ENCODE peak calls at places on chromosomes 6 and 20, in seven cellular contexts. S is H9, V is neuronal stem cell, A is mesenchymal stem cell, L is mesendoderm, C is H1, H is trophoblast cell. P is an unnamed sample.

GRCh38 chr6:14354919-14355572 is 237.5 kb downstream of the CD83 start:
- DNase-seq in A (peak), S (no peak), V (no peak), H (peak), C (no peak), L (no peak), P (peak)

GRCh38 chr6:11096109-11096508 is 2.5 kb downstream of the SMIM13 start:
- DNase-seq in A (peak), V (no peak), H (peak), L (peak), C (no peak), S (peak), P (peak)

GRCh38 chr6:3321875-3322274 is 63.1 kb downstream of the PSMG4 start:
- DNase-seq in S (no peak), C (no peak), H (no peak), A (no peak), V (no peak), L (no peak), P (no peak)

GRCh38 chr6:85643530-85644373 is 1.1 kb upstream of the SYNCRIP start:
- DNase-seq in C (peak), A (peak), H (peak), L (peak), S (peak), V (peak), P (peak)

GRCh38 chr20:39264506-39265172 is 302.5 kb downstream of the DHX35 start:
- DNase-seq in C (peak), H (peak), A (peak), V (peak), S (peak), L (peak), P (peak)

GRCh38 chr6:160742090-160742489 is 40.0 kb downstream of the PLG start:
- DNase-seq in A (no peak), V (no peak), H (no peak), C (no peak), L (no peak), S (no peak), P (no peak)

GRCh38 chr6:54103485-54103884 is 7.8 kb upstream of the MLIP start:
- DNase-seq in V (no peak), H (no peak), A (no peak), L (no peak), C (no peak), S (no peak), P (no peak)

GRCh38 chr20:52972965-52973819 is 1.0 kb downstream of the TSHZ2 start:
- DNase-seq in V (no peak), L (peak), H (no peak), A (peak), C (peak), S (peak), P (no peak)

GRCh38 chr6:111625511-111626331 is 20.0 kb upstream of the TRAF3IP2 start:
- DNase-seq in L (peak), A (peak), C (no peak), S (no peak), V (no peak), H (peak), P (peak)

GRCh38 chr6:166643907-166644590 is 17.0 kb upstream of the RPS6KA2 start:
- DNase-seq in H (no peak), A (no peak), V (no peak), S (no peak), C (no peak), L (no peak), P (no peak)

GRCh38 chr20:5482791-5483190 is 166.0 kb upstream of the PROKR2 start:
- DNase-seq in S (no peak), V (no peak), C (no peak), H (no peak), L (no peak), A (no peak), P (peak)

GRCh38 chr6:56040271-56040670 is 164.9 kb upstream of the BMP5 start:
- DNase-seq in S (no peak), A (peak), C (no peak), L (no peak), H (peak), V (no peak), P (peak)

GRCh38 chr6:111951439-111952140 is 78.3 kb upstream of the FYN start:
- DNase-seq in L (no peak), H (no peak), V (no peak), S (no peak), C (no peak), A (no peak), P (no peak)

GRCh38 chr20:21982559-21982958 is 277.1 kb downstream of the PAX1 start:
- DNase-seq in C (no peak), A (no peak), V (no peak), H (no peak), L (no peak), S (no peak), P (no peak)

GRCh38 chr6:134823635-134824034 is 126.3 kb downstream of the ALDH8A1 start:
- DNase-seq in V (no peak), S (no peak), C (no peak), L (no peak), A (no peak), H (no peak), P (no peak)

GRCh38 chr20:4509825-4510522 is 211.7 kb upstream of the PRND start:
- DNase-seq in C (no peak), L (no peak), H (no peak), S (no peak), A (no peak), V (no peak), P (peak)

GRCh38 chr6:17725083-17725482 is 18.4 kb upstream of the NUP153 start:
- DNase-seq in L (peak), A (peak), S (peak), C (peak), V (no peak), H (no peak), P (peak)

GRCh38 chr20:2210646-2211556 is 84.9 kb upstream of the TGM3 start:
- DNase-seq in S (no peak), V (no peak), A (peak), L (peak), H (peak), C (no peak), P (peak)

GRCh38 chr6:163187606-163188005 is 226.9 kb upstream of the QKI start:
- DNase-seq in A (no peak), C (no peak), S (no peak), H (no peak), V (no peak), L (no peak), P (no peak)

GRCh38 chr6:35794536-35795452 is 2.3 kb downstream of the CLPS start:
- DNase-seq in S (no peak), H (no peak), A (no peak), L (no peak), C (no peak), V (no peak), P (no peak)

GRCh38 chr6:136403166-136403980 is 113.7 kb upstream of the BCLAF1 start:
- DNase-seq in L (no peak), C (no peak), H (peak), V (no peak), S (no peak), A (peak), P (peak)

GRCh38 chr20:13220857-13221297 is at the start of gene ISM1:
- DNase-seq in S (peak), H (peak), V (peak), A (peak), C (peak), L (peak), P (no peak)

GRCh38 chr6:163589401-163589800 is 174.9 kb downstream of the QKI start:
- DNase-seq in L (no peak), C (no peak), H (no peak), V (no peak), A (no peak), S (no peak), P (no peak)

GRCh38 chr6:74731204-74731603 is 474.6 kb downstream of the COL12A1 start:
- DNase-seq in H (no peak), V (no peak), S (no peak), L (no peak), A (peak), C (no peak), P (peak)

GRCh38 chr6:56575736-56576135 is 67.0 kb downstream of the DST start:
- DNase-seq in V (no peak), S (no peak), A (no peak), L (no peak), C (no peak), H (no peak), P (no peak)

GRCh38 chr20:35226775-35227681 is 538 bp downstream of the MMP24 start:
- DNase-seq in A (peak), S (peak), V (peak), H (peak), C (peak), L (peak), P (peak)

GRCh38 chr20:41138527-41139226 is 1.3 kb downstream of the PLCG1 start:
- DNase-seq in C (no peak), V (peak), H (peak), L (peak), S (no peak), A (peak), P (peak)

GRCh38 chr6:108476381-108476780 is 84.3 kb upstream of the FOXO3 start:
- DNase-seq in L (no peak), H (no peak), V (no peak), C (no peak), S (no peak), A (no peak), P (no peak)

DNA sequence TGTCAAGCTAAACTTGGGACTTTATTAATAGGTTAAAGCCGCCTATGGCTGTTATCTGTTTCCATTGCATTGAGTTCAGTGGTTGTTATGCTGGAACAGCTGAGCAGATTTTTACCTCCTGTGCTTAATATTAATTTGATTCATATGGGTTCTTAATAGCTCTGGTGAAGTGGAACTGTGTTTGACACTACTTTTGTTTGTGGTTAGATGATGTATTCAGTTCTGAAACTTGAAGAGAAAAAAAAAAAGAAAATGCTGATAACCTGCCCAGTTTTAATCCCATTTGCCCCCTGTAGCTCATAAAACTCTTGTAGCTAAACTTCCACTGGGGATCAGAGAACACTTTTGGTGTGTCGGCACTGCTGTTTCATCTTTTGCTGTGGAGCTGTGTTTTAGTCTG is 117.8 kb downstream of the ZDHHC14 start:
- DNase-seq in L (no peak), A (no peak), C (no peak), V (no peak), H (no peak), S (no peak), P (no peak)
- H2BK120ac ChIP-seq in L (no peak), A (no peak), C (no peak), V (no peak), H (no peak), S (no peak), P (no peak)

GRCh38 chr20:23415958-23416583 is 5.2 kb downstream of the NAPB start:
- DNase-seq in V (no peak), H (no peak), A (no peak), S (no peak), C (no peak), L (peak), P (no peak)

GRCh38 chr20:23413862-23414422 is 7.3 kb downstream of the NAPB start:
- DNase-seq in C (no peak), L (no peak), V (no peak), A (no peak), S (no peak), H (no peak), P (no peak)

GRCh38 chr20:23412026-23412425 is 9.3 kb downstream of the NAPB start:
- DNase-seq in V (no peak), A (peak), L (peak), H (no peak), C (no peak), S (no peak), P (peak)

GRCh38 chr20:23415555-23415954 is 5.7 kb downstream of the NAPB start:
- DNase-seq in H (no peak), C (no peak), L (no peak), S (no peak), V (no peak), A (no peak), P (no peak)

DNA sequence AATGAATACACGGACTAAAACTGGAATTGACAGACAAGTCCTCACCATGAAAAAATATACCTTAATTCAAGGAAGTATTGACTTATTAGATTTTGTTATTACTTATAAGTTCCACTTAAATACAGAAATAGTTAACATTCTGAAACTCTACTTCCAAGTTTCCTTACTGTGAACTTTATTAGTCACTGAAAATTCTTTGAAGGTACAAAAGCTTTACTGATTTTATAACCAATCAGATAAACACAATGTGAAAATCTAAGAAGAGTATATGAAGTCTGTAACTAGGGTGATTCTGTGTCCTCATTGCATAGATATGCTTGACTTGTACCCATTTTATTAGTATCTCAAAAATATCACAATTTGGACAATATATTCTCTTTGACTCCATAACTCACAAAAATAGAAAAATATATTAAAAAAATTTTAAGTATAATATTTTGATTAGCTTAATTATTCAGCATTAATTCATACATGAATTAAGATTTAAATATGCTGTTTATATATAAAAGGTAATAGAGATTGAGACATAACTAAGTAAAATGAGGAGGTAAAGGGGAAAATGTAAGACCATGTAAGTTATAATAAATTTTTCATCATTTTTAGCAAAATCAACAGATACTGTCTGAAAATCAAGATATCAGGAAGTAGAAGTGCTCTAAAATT is 6.6 kb downstream of the NAPB start:
- DNase-seq in A (no peak), L (no peak), C (no peak), S (no peak), V (no peak), H (peak), P (no peak)
- H2BK120ac ChIP-seq in A (no peak), L (no peak), C (no peak), S (no peak), V (no peak), H (no peak), P (no peak)

GRCh38 chr6:100456881-100457220 is 7.9 kb downstream of the SIM1 start:
- DNase-seq in H (no peak), A (no peak), C (no peak), S (no peak), V (peak), L (no peak), P (no peak)

GRCh38 chr6:100456178-100456880 is 8.4 kb downstream of the SIM1 start:
- DNase-seq in C (peak), A (peak), S (no peak), H (no peak), V (no peak), L (peak), P (no peak)

GRCh38 chr6:100453701-100454521 is 10.8 kb downstream of the SIM1 start:
- DNase-seq in L (peak), A (peak), S (peak), V (peak), H (peak), C (peak), P (no peak)

GRCh38 chr6:100454571-100455229 is 10.0 kb downstream of the SIM1 start:
- DNase-seq in C (no peak), S (no peak), V (no peak), L (peak), H (no peak), A (no peak), P (no peak)

DNA sequence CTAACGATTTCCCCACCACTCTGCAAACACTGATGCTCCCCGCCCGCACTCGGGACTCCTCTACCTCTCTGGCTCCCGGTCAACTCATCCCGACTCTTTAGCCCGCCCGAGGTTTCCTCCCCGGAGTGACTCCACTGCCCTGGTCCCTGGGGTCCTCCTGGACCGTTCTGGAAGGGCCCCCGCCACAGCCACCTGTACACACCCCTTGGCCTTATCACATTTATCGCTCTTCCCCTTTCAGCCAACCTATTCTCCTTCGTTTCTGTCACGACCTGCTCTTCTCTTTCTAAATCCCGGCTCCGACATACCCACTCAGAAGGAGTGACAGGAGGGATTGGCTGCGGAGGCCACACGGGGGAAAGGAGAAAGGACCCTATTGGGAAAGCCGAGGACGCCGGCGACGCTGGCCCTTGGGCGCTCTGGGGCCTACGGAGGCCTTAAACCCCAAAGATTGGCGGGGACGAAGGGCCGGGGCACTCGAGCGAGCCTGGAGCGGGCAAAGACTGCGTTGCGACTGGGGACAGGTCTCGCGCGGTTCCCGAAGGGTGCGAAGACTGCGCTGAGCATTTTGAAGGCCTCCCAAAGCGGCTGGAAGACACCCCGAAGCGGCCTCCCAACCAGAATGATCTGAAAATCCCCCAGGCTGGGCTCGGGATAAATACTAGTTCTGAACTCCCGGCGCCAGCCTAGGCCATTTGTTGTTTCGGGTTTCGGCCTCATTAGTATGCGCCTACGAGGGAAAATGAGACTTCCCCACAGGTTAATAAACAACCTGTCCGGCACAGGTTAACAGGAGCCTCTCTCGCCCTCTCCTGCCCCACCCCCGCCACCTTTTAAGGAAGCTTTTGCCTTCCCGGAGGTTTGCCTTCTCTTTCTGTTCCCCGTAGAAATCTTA is 9.2 kb downstream of the SIM1 start:
- DNase-seq in H (no peak), A (no peak), S (peak), L (peak), V (peak), C (peak), P (no peak)
- H2BK120ac ChIP-seq in H (no peak), A (no peak), S (no peak), L (no peak), V (no peak), C (no peak), P (no peak)

GRCh38 chr20:63861365-63861934 is at the start of gene ABHD16B:
- DNase-seq in C (no peak), A (no peak), H (no peak), L (no peak), V (no peak), S (no peak), P (no peak)

GRCh38 chr20:63858393-63859165 is 2.7 kb upstream of the ABHD16B start:
- DNase-seq in S (peak), L (peak), H (no peak), V (peak), A (peak), C (peak), P (peak)

GRCh38 chr20:63857751-63858392 is 3.4 kb upstream of the ABHD16B start:
- DNase-seq in A (peak), H (no peak), L (no peak), C (peak), S (no peak), V (no peak), P (no peak)

GRCh38 chr20:63860325-63861051 is 810 bp upstream of the ABHD16B start:
- DNase-seq in V (no peak), S (no peak), A (no peak), C (peak), H (no peak), L (no peak), P (no peak)

DNA sequence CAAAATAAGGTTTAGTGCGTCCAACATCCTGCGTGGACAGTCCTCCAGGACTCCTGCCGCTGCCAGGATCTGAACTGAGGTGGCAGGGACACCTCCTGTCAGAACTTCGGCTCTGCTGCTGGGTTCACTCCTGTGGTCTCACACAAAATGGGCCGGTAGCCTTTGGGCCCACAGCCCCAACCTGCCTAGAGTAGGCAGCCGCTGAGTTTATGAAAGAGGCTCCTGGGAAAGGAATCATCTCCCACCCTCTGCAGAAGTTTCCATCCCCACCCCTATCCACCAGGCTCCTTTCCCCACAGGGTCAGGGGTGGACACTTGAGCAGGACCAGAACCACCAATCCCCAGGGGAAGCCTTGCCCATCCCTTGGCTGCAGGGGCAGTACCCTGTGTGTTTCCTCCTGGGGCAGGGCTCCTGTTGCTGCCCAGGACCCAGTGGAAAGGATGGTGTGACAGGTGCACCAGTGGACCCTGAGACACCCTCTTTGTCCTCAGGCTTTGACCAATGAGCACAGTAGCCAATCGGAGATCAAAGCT is 2.1 kb upstream of the ABHD16B start:
- DNase-seq in S (no peak), C (no peak), V (no peak), L (no peak), A (no peak), H (no peak), P (no peak)
- H2BK120ac ChIP-seq in S (no peak), C (no peak), V (no peak), L (no peak), A (peak), H (no peak), P (no peak)

GRCh38 chr20:62711703-62712101 is 3.1 kb downstream of the NTSR1 start:
- DNase-seq in H (peak), A (no peak), S (no peak), C (no peak), L (no peak), V (no peak), P (no peak)
- H2BK120ac ChIP-seq in H (no peak), A (no peak), S (no peak), C (no peak), L (no peak), V (no peak), P (no peak)

GRCh38 chr6:128161839-128162238 is 261.0 kb upstream of the THEMIS start:
- DNase-seq in L (no peak), S (no peak), A (no peak), H (no peak), C (no peak), V (no peak), P (no peak)
- H2BK120ac ChIP-seq in L (no peak), S (no peak), A (no peak), H (no peak), C (no peak), V (no peak), P (no peak)

GRCh38 chr6:84193140-84193708 is 34.2 kb downstream of the CEP162 start:
- DNase-seq in C (no peak), V (no peak), A (peak), L (no peak), H (no peak), S (no peak), P (peak)
- H2BK120ac ChIP-seq in C (no peak), V (no peak), A (no peak), L (no peak), H (no peak), S (no peak), P (no peak)

DNA sequence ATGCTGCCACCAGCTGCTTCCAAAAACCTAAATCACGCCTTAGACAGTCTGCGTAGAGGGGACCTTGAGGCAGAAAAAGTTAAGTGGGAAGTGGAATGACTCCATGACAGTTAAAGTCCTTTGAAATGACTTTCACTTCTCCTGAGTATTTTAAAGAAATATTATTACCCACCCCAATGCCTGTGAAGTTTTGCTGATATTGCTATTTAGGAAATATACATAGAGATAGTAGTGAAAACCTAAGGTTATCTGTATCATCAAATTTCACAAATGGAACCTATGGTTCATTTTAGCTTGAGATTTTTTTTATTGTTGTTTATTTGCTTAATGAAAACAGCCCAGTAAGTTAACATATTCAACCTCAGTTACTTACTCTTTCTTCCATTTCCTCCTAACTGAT is 182.1 kb upstream of the FBXL4 start:
- DNase-seq in L (no peak), H (no peak), S (no peak), V (no peak), C (no peak), A (no peak), P (no peak)
- H2BK120ac ChIP-seq in L (no peak), H (no peak), S (no peak), V (no peak), C (no peak), A (no peak), P (no peak)

P was measured in IMR-90.